ENCODE peak calls at places on chromosomes 11 and 22, in seven cellular contexts. B is posterior vena cava; A is EL; O is WTC11; C is activated effector memory CD4-positive, alpha-beta T cell treated with Interleukin-2 at 50 U/mL for 16 hours; D is GM12892; Y is mesothelial cell of epicardium. G is an unnamed sample.

GRCh38 chr11:108636222-108636621 is 28.6 kb upstream of the DDX10 start:
- DNase-seq in B (no peak), A (no peak), O (no peak), C (no peak), D (no peak), Y (no peak), G (no peak)

GRCh38 chr22:29718949-29719893 is 582 bp upstream of the CABP7 start:
- DNase-seq in B (no peak), A (no peak), O (no peak), C (no peak), D (no peak), Y (no peak), G (no peak)

GRCh38 chr22:26471522-26471921 is 12.1 kb downstream of the HPS4 start:
- DNase-seq in B (no peak), A (peak; percentile 80), O (no peak), C (no peak), D (no peak), Y (no peak), G (peak; percentile 94)

GRCh38 chr11:25766332-25767015 is 565.5 kb upstream of the ANO3 start:
- DNase-seq in B (no peak), A (no peak), O (no peak), C (no peak), D (no peak), Y (no peak), G (no peak)

GRCh38 chr22:27491888-27492287 is 309.7 kb downstream of the MN1 start:
- DNase-seq in B (no peak), A (no peak), O (no peak), C (no peak), D (no peak), Y (no peak), G (no peak)

GRCh38 chr11:78339483-78339882 is 78.1 kb downstream of the GAB2 start:
- DNase-seq in B (no peak), A (no peak), O (no peak), C (no peak), D (no peak), Y (no peak), G (no peak)

GRCh38 chr11:122743949-122744876 is 88.7 kb downstream of the UBASH3B start:
- DNase-seq in B (no peak), A (no peak), O (no peak), C (peak; percentile 65), D (peak; percentile 32), Y (no peak), G (peak; percentile 22)

GRCh38 chr11:66883021-66883968 is 26.4 kb downstream of the LRFN4 start:
- DNase-seq in B (no peak), A (peak; percentile 77), O (peak; percentile 91), C (peak; percentile 34), D (peak; percentile 63), Y (no peak), G (peak; percentile 93)

GRCh38 chr11:3201112-3201581 is 17.5 kb downstream of the MRGPRG start:
- DNase-seq in B (peak; percentile 71), A (no peak), O (no peak), C (no peak), D (no peak), Y (peak; percentile 15), G (peak; percentile 76)

GRCh38 chr11:109960831-109961230 is 132.4 kb upstream of the ZC3H12C start:
- DNase-seq in B (peak; percentile 88), A (peak; percentile 45), O (no peak), C (no peak), D (no peak), Y (no peak), G (no peak)

GRCh38 chr22:46043816-46044717 is 67.1 kb upstream of the WNT7B start:
- DNase-seq in B (peak; percentile 82), A (peak; percentile 34), O (peak; percentile 29), C (no peak), D (no peak), Y (no peak), G (peak; percentile 87)

GRCh38 chr11:67520856-67521824 is 2.1 kb downstream of the CABP2 start:
- DNase-seq in B (peak; percentile 68), A (no peak), O (no peak), C (no peak), D (no peak), Y (no peak), G (no peak)

GRCh38 chr22:18991138-18991432 is 55.0 kb upstream of the PRODH start:
- DNase-seq in B (no peak), A (no peak), O (no peak), C (no peak), D (no peak), Y (no peak), G (no peak)

GRCh38 chr22:27318516-27318915 is 483.0 kb downstream of the MN1 start:
- DNase-seq in B (no peak), A (peak; percentile 10), O (no peak), C (no peak), D (no peak), Y (no peak), G (peak; percentile 87)

GRCh38 chr11:45885921-45886721 is 670 bp downstream of the MAPK8IP1 start:
- DNase-seq in B (no peak), A (no peak), O (peak; percentile 68), C (no peak), D (no peak), Y (no peak), G (peak; percentile 77)

G was measured in osteoblast.